ENCODE peak calls at places on chromosomes 7 and 10, in ten cellular contexts. Q is chondrocyte, F is HFF-Myc, V is left ventricle myocardium inferior, U is hepatocyte, K is AG04450, X is astrocyte of the cerebellum, L is omental fat pad, S is ovary, R is A549. B is an unnamed sample.

GRCh38 chr7:33423646-33424020 is 294.3 kb downstream of the BBS9 start:
- DNase-seq in K (no peak), X (no peak), F (no peak), R (peak), L (no peak), S (no peak), V (no peak), U (no peak), Q (no peak), B (no peak)

GRCh38 chr7:67484244-67484751 is 487.7 kb downstream of the TYW1 start:
- DNase-seq in F (peak), Q (no peak), X (peak), V (peak), K (peak), L (peak), R (peak), S (peak), U (peak), B (no peak)

GRCh38 chr10:132687181-132687892 is 98.6 kb downstream of the NKX6-2 start:
- DNase-seq in X (no peak), L (no peak), F (no peak), U (no peak), R (no peak), S (peak), V (peak), K (no peak), Q (peak), B (no peak)

GRCh38 chr10:3472705-3473078 is 300.1 kb upstream of the PITRM1 start:
- DNase-seq in F (no peak), K (no peak), S (no peak), R (peak), V (no peak), U (no peak), L (no peak), Q (no peak), X (no peak), B (peak)

GRCh38 chr7:17408904-17409290 is 110.4 kb downstream of the AHR start:
- DNase-seq in K (no peak), U (no peak), V (no peak), F (no peak), L (no peak), Q (no peak), X (no peak), R (peak), S (no peak), B (no peak)

GRCh38 chr7:699260-700170 is 27.0 kb upstream of the DNAAF5 start:
- DNase-seq in K (no peak), V (no peak), Q (peak), L (no peak), F (no peak), U (no peak), S (peak), R (no peak), X (no peak), B (no peak)

GRCh38 chr10:23780331-23780730 is 341.5 kb downstream of the OTUD1 start:
- DNase-seq in Q (no peak), R (no peak), K (no peak), S (no peak), F (no peak), V (no peak), L (no peak), U (no peak), X (no peak), B (no peak)

GRCh38 chr10:73819513-73820093 is 8.2 kb upstream of the NDST2 start:
- DNase-seq in R (no peak), L (no peak), Q (no peak), F (no peak), K (no peak), S (no peak), V (peak), X (no peak), U (no peak), B (no peak)

GRCh38 chr7:16587785-16588184 is 57.8 kb downstream of the ANKMY2 start:
- DNase-seq in U (no peak), K (no peak), F (no peak), L (no peak), Q (no peak), V (no peak), S (no peak), R (no peak), X (no peak), B (no peak)

GRCh38 chr7:100367676-100368613 is 5.3 kb upstream of the PILRA start:
- DNase-seq in L (no peak), R (no peak), U (no peak), S (no peak), X (no peak), Q (peak), F (no peak), K (no peak), V (no peak), B (no peak)

GRCh38 chr10:55058800-55059199 is 257.8 kb upstream of the PCDH15 start:
- DNase-seq in F (no peak), Q (no peak), L (no peak), U (no peak), S (no peak), V (no peak), K (no peak), X (no peak), R (no peak), B (peak)

DNA sequence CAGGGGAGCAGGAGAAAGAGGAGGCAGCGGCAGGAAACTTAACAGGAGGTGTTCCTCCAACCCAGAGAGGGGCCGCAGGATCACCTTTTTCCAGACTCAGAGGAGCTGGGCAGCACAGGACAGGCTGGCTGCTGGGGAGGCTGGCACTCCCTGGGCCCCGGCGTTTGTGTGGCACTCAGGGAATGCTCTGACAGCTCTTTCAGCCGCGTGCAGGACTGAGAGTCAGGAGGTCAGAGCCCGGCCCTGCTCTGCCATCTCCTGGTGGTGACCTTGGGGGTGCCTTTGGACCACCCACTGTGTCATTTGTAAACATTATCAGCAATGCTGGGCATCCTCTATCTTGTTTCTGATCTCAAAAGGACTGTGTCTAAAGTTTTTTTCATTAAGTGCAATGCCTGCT is 87.6 kb downstream of the CDH23 start:
- DNase-seq in K (no peak), F (no peak), L (no peak), V (peak), X (no peak), R (no peak), Q (no peak), U (no peak), S (no peak), B (no peak)
- TF ChIP-seq CTCF in K (no peak), F (no peak), L (no peak), V (peak), X (no peak), R (no peak), Q (no peak), U (no peak), S (no peak), B (no peak)

DNA sequence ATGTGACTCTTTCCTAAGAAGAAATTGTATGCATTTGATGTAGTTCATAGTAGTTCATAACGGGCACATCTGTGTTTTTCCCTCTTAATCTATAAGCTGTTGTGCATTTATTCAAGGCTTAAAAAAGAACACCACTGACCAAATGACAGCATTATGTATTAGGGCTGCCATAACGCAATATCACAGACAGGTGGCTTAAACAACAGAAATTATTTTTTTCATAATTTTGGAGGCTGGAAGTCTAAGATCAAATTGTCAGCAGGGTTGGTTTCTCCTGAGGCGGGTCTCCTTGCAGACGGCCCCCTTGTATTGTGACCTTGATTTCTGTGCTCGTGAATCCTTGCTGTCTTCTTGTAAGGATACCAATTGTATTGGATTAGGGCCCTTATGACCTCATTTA is 627 bp upstream of the SSMEM1 start:
- DNase-seq in X (no peak), S (no peak), U (no peak), Q (no peak), V (no peak), R (no peak), F (no peak), L (no peak), K (no peak), B (no peak)
- TF ChIP-seq CTCF in X (no peak), S (no peak), U (no peak), Q (no peak), V (no peak), R (no peak), F (no peak), L (no peak), K (peak), B (no peak)

GRCh38 chr7:44257618-44258422 is 57.0 kb downstream of the YKT6 start:
- DNase-seq in L (no peak), V (peak), R (peak), Q (no peak), U (peak), X (peak), F (peak), K (peak), S (peak), B (peak)
- TF ChIP-seq CTCF in L (no peak), V (peak), R (no peak), Q (no peak), U (no peak), X (no peak), F (no peak), K (no peak), S (no peak), B (no peak)

GRCh38 chr10:24993237-24993958 is 22.6 kb downstream of the ENKUR start:
- DNase-seq in L (no peak), R (no peak), U (no peak), F (no peak), Q (no peak), V (no peak), X (no peak), K (no peak), S (no peak), B (peak)
- TF ChIP-seq CTCF in L (no peak), R (no peak), U (no peak), F (no peak), Q (no peak), V (no peak), X (no peak), K (no peak), S (no peak), B (no peak)

DNA sequence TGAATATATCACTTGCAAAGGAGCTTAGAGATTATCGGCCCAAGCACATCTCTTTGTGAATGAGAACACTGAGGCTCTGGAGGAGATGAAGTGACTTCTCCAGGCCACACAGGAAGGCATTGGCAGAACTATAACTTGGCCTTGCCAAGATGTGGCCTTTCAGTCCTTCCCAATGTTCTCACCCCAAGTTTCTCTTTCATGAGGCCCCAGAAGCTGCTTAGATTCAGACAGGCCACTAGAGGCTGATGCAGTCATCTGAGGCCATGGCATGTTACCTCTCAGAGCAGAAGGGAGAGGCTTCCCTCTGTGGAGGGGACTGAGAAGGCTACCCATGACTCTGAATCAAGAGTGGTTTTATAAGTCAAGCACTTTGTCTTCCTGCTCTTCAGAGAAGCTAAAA is 1003.7 kb downstream of the LRMDA start:
- DNase-seq in L (no peak), K (no peak), U (no peak), R (no peak), V (no peak), S (no peak), F (no peak), X (no peak), Q (no peak), B (no peak)
- TF ChIP-seq CTCF in L (no peak), K (no peak), U (no peak), R (no peak), V (peak), S (no peak), F (peak), X (no peak), Q (no peak), B (no peak)

GRCh38 chr7:82443801-82444219 is 233 bp upstream of the CACNA2D1 start:
- DNase-seq in F (no peak), L (peak), S (peak), R (peak), U (peak), K (peak), X (peak), V (peak), Q (no peak), B (no peak)
- TF ChIP-seq CTCF in F (no peak), L (no peak), S (no peak), R (no peak), U (no peak), K (peak), X (no peak), V (peak), Q (no peak), B (no peak)

GRCh38 chr10:49647554-49647953 is 31.9 kb upstream of the C10orf53 start:
- DNase-seq in S (no peak), Q (peak), R (no peak), L (no peak), V (no peak), X (no peak), K (no peak), F (no peak), U (no peak), B (no peak)

GRCh38 chr10:49647985-49648795 is 31.3 kb upstream of the C10orf53 start:
- DNase-seq in V (no peak), S (no peak), F (no peak), X (no peak), R (no peak), U (no peak), K (no peak), L (no peak), Q (peak), B (no peak)

GRCh38 chr10:49645417-49646255 is 31.8 kb downstream of the CHAT start:
- DNase-seq in V (no peak), X (no peak), S (no peak), R (no peak), F (no peak), K (no peak), U (no peak), Q (peak), L (no peak), B (no peak)

GRCh38 chr10:49644035-49644345 is 30.2 kb downstream of the CHAT start:
- DNase-seq in U (no peak), F (no peak), L (no peak), S (no peak), V (no peak), K (no peak), R (no peak), Q (peak), X (no peak), B (no peak)

GRCh38 chr10:49646256-49646870 is 32.5 kb downstream of the CHAT start:
- DNase-seq in X (no peak), K (no peak), S (no peak), U (no peak), F (no peak), R (no peak), L (no peak), Q (peak), V (no peak), B (no peak)
- TF ChIP-seq CTCF in X (no peak), K (no peak), S (no peak), U (no peak), F (no peak), R (no peak), L (no peak), Q (no peak), V (no peak), B (no peak)

DNA sequence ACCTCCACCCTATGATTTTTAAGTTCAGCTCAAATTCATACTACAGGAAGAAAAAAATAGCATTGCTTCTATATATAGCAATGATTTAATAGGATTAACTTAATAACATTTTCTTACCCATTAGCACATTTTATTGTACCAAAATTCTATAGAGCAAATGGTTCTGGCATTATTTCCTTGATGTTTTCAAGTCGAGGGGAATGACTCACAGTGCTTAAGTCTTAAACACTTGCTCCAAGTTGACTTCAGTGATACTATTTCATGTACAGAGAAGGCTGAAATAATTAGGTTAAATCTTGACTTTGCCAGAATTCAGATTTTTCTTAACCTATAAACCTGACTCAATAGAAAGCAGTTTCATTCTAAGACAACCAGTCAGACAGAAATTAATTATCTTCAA is 1133.8 kb downstream of the SORCS3 start:
- DNase-seq in F (no peak), S (no peak), U (no peak), K (no peak), V (no peak), L (no peak), Q (no peak), X (no peak), R (no peak), B (no peak)
- TF ChIP-seq CTCF in F (no peak), S (no peak), U (no peak), K (no peak), V (no peak), L (no peak), Q (no peak), X (no peak), R (no peak), B (no peak)

GRCh38 chr7:8433477-8434289 is at the start of gene NXPH1:
- DNase-seq in F (no peak), S (no peak), U (peak), L (no peak), Q (no peak), K (no peak), X (no peak), R (no peak), V (no peak), B (no peak)
- TF ChIP-seq CTCF in F (no peak), S (no peak), U (no peak), L (no peak), Q (peak), K (no peak), X (no peak), R (no peak), V (no peak), B (no peak)

DNA sequence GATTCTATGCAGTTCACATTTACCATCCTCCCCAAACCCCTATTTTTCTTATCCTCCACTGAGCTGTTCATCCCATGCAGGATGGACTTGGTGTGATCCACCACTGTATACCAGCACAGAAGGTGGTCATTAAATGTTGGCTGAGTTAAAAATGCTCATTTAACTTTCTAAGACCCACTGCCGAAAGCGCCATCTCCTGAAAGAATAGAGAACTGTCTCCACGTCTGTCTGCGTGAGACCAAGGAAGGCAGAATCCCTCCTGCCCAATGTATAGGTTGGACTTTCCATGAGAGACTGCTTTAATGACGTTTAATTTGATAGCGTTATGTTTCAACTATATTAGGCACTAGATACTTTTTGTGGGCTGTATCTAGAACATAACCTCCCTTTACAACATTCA is 124.3 kb downstream of the GPAM start:
- DNase-seq in S (no peak), R (no peak), K (no peak), X (no peak), Q (no peak), V (no peak), F (no peak), U (no peak), L (no peak), B (no peak)
- TF ChIP-seq CTCF in S (no peak), R (no peak), K (no peak), X (no peak), Q (no peak), V (no peak), F (no peak), U (no peak), L (no peak), B (no peak)

B was measured in epithelial cell of proximal tubule.